ENCODE peak calls at places on chromosomes 12 and 14, in six cellular contexts. O is NCI-H1105, D is NB4, E is vagina, A is astrocyte of the cerebellum, C is nucleus accumbens. R is an unnamed sample.

GRCh38 chr12:112555621-112556233 is 137.0 kb downstream of the PTPN11 start:
- DNase-seq in E (no peak), D (no peak), A (no peak), O (no peak), C (no peak), R (no peak)

GRCh38 chr12:46214668-46215429 is 54.0 kb downstream of the SLC38A1 start:
- DNase-seq in E (no peak), C (no peak), A (no peak), O (no peak), D (peak), R (no peak)

GRCh38 chr12:104643921-104644669 is 187.3 kb downstream of the CHST11 start:
- DNase-seq in A (no peak), O (peak), D (no peak), C (no peak), E (no peak), R (peak)

GRCh38 chr14:45716506-45716905 is 463.5 kb upstream of the MIS18BP1 start:
- DNase-seq in O (peak), E (no peak), D (peak), C (no peak), A (no peak), R (no peak)

GRCh38 chr12:81128930-81129554 is 51.2 kb downstream of the ACSS3 start:
- DNase-seq in A (peak), O (peak), C (no peak), D (peak), E (no peak), R (no peak)

GRCh38 chr14:75879031-75879430 is 102.8 kb downstream of the TGFB3 start:
- DNase-seq in E (no peak), O (no peak), D (no peak), C (no peak), A (peak), R (no peak)

GRCh38 chr14:104224516-104225281 is 86.3 kb downstream of the KIF26A start:
- DNase-seq in O (peak), D (peak), E (no peak), C (no peak), A (no peak), R (peak)

GRCh38 chr12:1429980-1430379 is 164.4 kb downstream of the FBXL14 start:
- DNase-seq in O (no peak), E (no peak), D (peak), C (no peak), A (peak), R (no peak)

GRCh38 chr14:104428860-104429259 is 150.7 kb upstream of the C14orf180 start:
- DNase-seq in A (no peak), D (no peak), E (peak), O (no peak), C (no peak), R (no peak)

GRCh38 chr12:127205781-127206535 is 1061.0 kb upstream of the TMEM132C start:
- DNase-seq in O (no peak), C (no peak), E (no peak), A (no peak), D (no peak), R (no peak)

GRCh38 chr12:95605875-95606274 is 54.6 kb upstream of the USP44 start:
- DNase-seq in A (no peak), D (no peak), E (no peak), O (no peak), C (no peak), R (no peak)

GRCh38 chr12:42660968-42661937 is 71.7 kb upstream of the PRICKLE1 start:
- DNase-seq in C (no peak), D (peak), E (no peak), A (no peak), O (peak), R (no peak)

GRCh38 chr14:38989917-38990546 is 113.0 kb downstream of the SEC23A start:
- DNase-seq in D (peak), O (no peak), A (no peak), C (no peak), E (no peak), R (no peak)

GRCh38 chr14:61406670-61407069 is 85.3 kb downstream of the PRKCH start:
- DNase-seq in C (no peak), O (no peak), D (no peak), A (no peak), E (no peak), R (no peak)

GRCh38 chr12:71092290-71092689 is 65.5 kb downstream of the TSPAN8 start:
- DNase-seq in O (no peak), E (no peak), C (no peak), D (no peak), A (no peak), R (no peak)

GRCh38 chr14:36430662-36431084 is 89.4 kb downstream of the NKX2-1 start:
- DNase-seq in A (no peak), D (no peak), C (no peak), O (no peak), E (no peak), R (no peak)

GRCh38 chr12:104956870-104957301 is 1.2 kb downstream of the SLC41A2 start:
- DNase-seq in C (no peak), O (peak), E (no peak), D (no peak), A (no peak), R (no peak)

GRCh38 chr12:8698132-8698829 is 490 bp downstream of the RIMKLB start:
- DNase-seq in O (no peak), E (no peak), A (no peak), D (peak), C (peak), R (peak)

GRCh38 chr12:108340037-108340436 is 926 bp upstream of the CMKLR1 start:
- DNase-seq in A (no peak), E (no peak), C (no peak), D (no peak), O (no peak), R (no peak)

GRCh38 chr14:59852350-59852749 is 18.2 kb downstream of the RTN1 start:
- DNase-seq in C (no peak), O (no peak), E (no peak), D (no peak), A (no peak), R (no peak)

GRCh38 chr12:57526477-57527126 is 4.0 kb downstream of the MBD6 start:
- DNase-seq in O (no peak), E (no peak), C (no peak), D (no peak), A (no peak), R (no peak)

GRCh38 chr12:93943766-93944165 is 204.6 kb upstream of the PLXNC1 start:
- DNase-seq in C (no peak), D (no peak), E (no peak), A (no peak), O (no peak), R (no peak)